ENCODE peak calls at places on chromosomes 7 and 10, in five cellular contexts. One of them, this sample, is unnamed.

GRCh38 chr10:77524300-77524711 is 113.3 kb downstream of the KCNMA1 start:
- DNase-seq in KBM-7: no peak
- DNase-seq in tibial artery: no peak
- DNase-seq in HCT116: no peak
- DNase-seq in iPS-NIHi11: no peak
- DNase-seq in this sample: no peak

GRCh38 chr10:114499630-114500190 is 95.4 kb upstream of the AFAP1L2 start:
- DNase-seq in KBM-7: no peak
- DNase-seq in tibial artery: no peak
- DNase-seq in HCT116: no peak
- DNase-seq in iPS-NIHi11: no peak
- DNase-seq in this sample: no peak

GRCh38 chr7:54802841-54803240 is 43.8 kb upstream of the SEC61G start:
- DNase-seq in KBM-7: no peak
- DNase-seq in tibial artery: no peak
- DNase-seq in HCT116: no peak
- DNase-seq in iPS-NIHi11: no peak
- DNase-seq in this sample: no peak

GRCh38 chr7:28872226-28872625 is 85.9 kb downstream of the TRIL start:
- DNase-seq in KBM-7: no peak
- DNase-seq in tibial artery: no peak
- DNase-seq in HCT116: no peak
- DNase-seq in iPS-NIHi11: no peak
- DNase-seq in this sample: no peak

GRCh38 chr10:103736763-103737162 is 118.6 kb downstream of the SH3PXD2A start:
- DNase-seq in KBM-7: peak; percentile 41
- DNase-seq in tibial artery: no peak
- DNase-seq in HCT116: peak; percentile 77
- DNase-seq in iPS-NIHi11: peak; percentile 92
- DNase-seq in this sample: no peak

GRCh38 chr10:29239569-29240472 is 49.0 kb upstream of the LYZL1 start:
- DNase-seq in KBM-7: peak; percentile 23
- DNase-seq in tibial artery: no peak
- DNase-seq in HCT116: peak; percentile 43
- DNase-seq in iPS-NIHi11: peak; percentile 68
- DNase-seq in this sample: peak; percentile 15

GRCh38 chr7:127961787-127962463 is 69.3 kb downstream of the LRRC4 start:
- DNase-seq in KBM-7: no peak
- DNase-seq in tibial artery: no peak
- DNase-seq in HCT116: no peak
- DNase-seq in iPS-NIHi11: no peak
- DNase-seq in this sample: no peak

GRCh38 chr10:112243713-112244112 is 39.5 kb upstream of the TECTB start:
- DNase-seq in KBM-7: no peak
- DNase-seq in tibial artery: no peak
- DNase-seq in HCT116: no peak
- DNase-seq in iPS-NIHi11: no peak
- DNase-seq in this sample: no peak

GRCh38 chr7:14510268-14510667 is 392.3 kb downstream of the DGKB start:
- DNase-seq in KBM-7: no peak
- DNase-seq in tibial artery: no peak
- DNase-seq in HCT116: no peak
- DNase-seq in iPS-NIHi11: no peak
- DNase-seq in this sample: no peak

GRCh38 chr10:75407716-75408511 is 6.3 kb upstream of the ZNF503 start:
- DNase-seq in KBM-7: no peak
- DNase-seq in tibial artery: peak; percentile 63
- DNase-seq in HCT116: no peak
- DNase-seq in iPS-NIHi11: no peak
- DNase-seq in this sample: no peak

GRCh38 chr10:33240931-33241330 is 93.5 kb downstream of the NRP1 start:
- DNase-seq in KBM-7: peak; percentile 64
- DNase-seq in tibial artery: no peak
- DNase-seq in HCT116: no peak
- DNase-seq in iPS-NIHi11: no peak
- DNase-seq in this sample: no peak

GRCh38 chr7:76261935-76262334 is 40.5 kb upstream of the HSPB1 start:
- DNase-seq in KBM-7: no peak
- DNase-seq in tibial artery: no peak
- DNase-seq in HCT116: no peak
- DNase-seq in iPS-NIHi11: no peak
- DNase-seq in this sample: no peak

GRCh38 chr10:56537984-56538383 is 176.9 kb upstream of the ZWINT start:
- DNase-seq in KBM-7: no peak
- DNase-seq in tibial artery: no peak
- DNase-seq in HCT116: no peak
- DNase-seq in iPS-NIHi11: peak; percentile 20
- DNase-seq in this sample: peak; percentile 54

GRCh38 chr7:99422625-99423024 is 13.9 kb downstream of the BUD31 start:
- DNase-seq in KBM-7: no peak
- DNase-seq in tibial artery: no peak
- DNase-seq in HCT116: no peak
- DNase-seq in iPS-NIHi11: no peak
- DNase-seq in this sample: no peak

GRCh38 chr7:31853380-31853779 is 166.4 kb downstream of the PPP1R17 start:
- DNase-seq in KBM-7: no peak
- DNase-seq in tibial artery: no peak
- DNase-seq in HCT116: no peak
- DNase-seq in iPS-NIHi11: no peak
- DNase-seq in this sample: no peak

GRCh38 chr7:92768501-92769360 is 67.6 kb downstream of the CDK6 start:
- DNase-seq in KBM-7: no peak
- DNase-seq in tibial artery: no peak
- DNase-seq in HCT116: no peak
- DNase-seq in iPS-NIHi11: peak; percentile 16
- DNase-seq in this sample: no peak

GRCh38 chr7:117873056-117873932 is at the start of gene CTTNBP2:
- DNase-seq in KBM-7: peak; percentile 28
- DNase-seq in tibial artery: peak; percentile 42
- DNase-seq in HCT116: peak; percentile 6
- DNase-seq in iPS-NIHi11: peak; percentile 77
- DNase-seq in this sample: no peak

GRCh38 chr7:44188480-44189225 is 586 bp downstream of the GCK start:
- DNase-seq in KBM-7: no peak
- DNase-seq in tibial artery: no peak
- DNase-seq in HCT116: no peak
- DNase-seq in iPS-NIHi11: no peak
- DNase-seq in this sample: no peak

GRCh38 chr7:2572101-2572842 is 13.5 kb downstream of the IQCE start:
- DNase-seq in KBM-7: no peak
- DNase-seq in tibial artery: no peak
- DNase-seq in HCT116: peak; percentile 56
- DNase-seq in iPS-NIHi11: no peak
- DNase-seq in this sample: no peak

This sample was measured in Panc1.